ENCODE peak calls at places on chromosomes 4 and X, in five cellular contexts. Y is cardiac fibroblast, R is fibroblast of mammary gland, N is gastrocnemius medialis, I is OCI-LY7. K is an unnamed sample.

GRCh38 chr4:10371869-10372471 is 85.3 kb downstream of the ZNF518B start:
- DNase-seq in Y (peak; percentile 29), R (no peak), N (no peak), I (no peak), K (no peak)

GRCh38 chr4:59920414-59920813 is 1279.7 kb upstream of the ADGRL3 start:
- DNase-seq in Y (no peak), R (no peak), N (no peak), I (no peak), K (no peak)

GRCh38 chr4:174036111-174036510 is 247.4 kb downstream of the FBXO8 start:
- DNase-seq in Y (no peak), R (peak; percentile 54), N (no peak), I (no peak), K (no peak)

GRCh38 chr4:77538144-77538543 is 67.5 kb upstream of the CXCL13 start:
- DNase-seq in Y (peak; percentile 80), R (peak; percentile 87), N (no peak), I (no peak), K (peak; percentile 28)

GRCh38 chr4:89142691-89143669 is 31.6 kb downstream of the TIGD2 start:
- DNase-seq in Y (no peak), R (no peak), N (no peak), I (no peak), K (no peak)

GRCh38 chrX:39018526-39018925 is 217.3 kb downstream of the MID1IP1 start:
- DNase-seq in Y (no peak), R (no peak), N (no peak), I (no peak), K (no peak)

GRCh38 chr4:11418610-11419009 is 10.1 kb downstream of the HS3ST1 start:
- DNase-seq in Y (no peak), R (no peak), N (no peak), I (no peak), K (no peak)

GRCh38 chr4:78004270-78004669 is 52.9 kb upstream of the FRAS1 start:
- DNase-seq in Y (no peak), R (peak; percentile 35), N (no peak), I (no peak), K (no peak)

GRCh38 chr4:154189346-154189745 is 302.3 kb downstream of the DCHS2 start:
- DNase-seq in Y (no peak), R (peak; percentile 25), N (no peak), I (no peak), K (no peak)

GRCh38 chrX:129678881-129679195 is 24.1 kb upstream of the APLN start:
- DNase-seq in Y (no peak), R (no peak), N (no peak), I (no peak), K (no peak)

GRCh38 chrX:19867411-19867732 is 20.0 kb downstream of the SH3KBP1 start:
- DNase-seq in Y (peak; percentile 68), R (peak; percentile 75), N (no peak), I (no peak), K (no peak)

GRCh38 chr4:133891001-133891400 is 310.6 kb downstream of the PABPC4L start:
- DNase-seq in Y (no peak), R (no peak), N (no peak), I (no peak), K (no peak)

GRCh38 chrX:17537652-17538301 is 162.8 kb downstream of the NHS start:
- DNase-seq in Y (no peak), R (no peak), N (no peak), I (no peak), K (no peak)

GRCh38 chr4:94507708-94508107 is 56.0 kb downstream of the PDLIM5 start:
- DNase-seq in Y (peak; percentile 95), R (peak; percentile 98), N (peak; percentile 80), I (no peak), K (no peak)

GRCh38 chrX:154457491-154458115 is 478 bp upstream of the PLXNA3 start:
- DNase-seq in Y (peak; percentile 29), R (no peak), N (no peak), I (peak; percentile 60), K (peak; percentile 22)

GRCh38 chr4:139576219-139576618 is 20.2 kb upstream of the SETD7 start:
- DNase-seq in Y (no peak), R (no peak), N (no peak), I (no peak), K (no peak)

GRCh38 chr4:173834151-173834550 is 304.1 kb upstream of the HAND2 start:
- DNase-seq in Y (peak; percentile 23), R (peak; percentile 57), N (no peak), I (no peak), K (peak; percentile 8)

GRCh38 chr4:73864365-73864764 is 4.8 kb upstream of the CXCL1 start:
- DNase-seq in Y (no peak), R (no peak), N (no peak), I (peak; percentile 3), K (peak; percentile 10)

GRCh38 chr4:118224239-118224829 is 128.5 kb downstream of the PRSS12 start:
- DNase-seq in Y (peak; percentile 81), R (peak; percentile 78), N (no peak), I (peak; percentile 55), K (peak; percentile 85)

GRCh38 chrX:103483720-103484119 is 35.6 kb downstream of the RAB40A start:
- DNase-seq in Y (no peak), R (no peak), N (no peak), I (no peak), K (no peak)

GRCh38 chr4:73675623-73676022 is 55.4 kb upstream of the RASSF6 start:
- DNase-seq in Y (no peak), R (no peak), N (no peak), I (no peak), K (no peak)

GRCh38 chr4:8504279-8505007 is 63.9 kb downstream of the TRMT44 start:
- DNase-seq in Y (no peak), R (no peak), N (no peak), I (no peak), K (no peak)

GRCh38 chrX:16807548-16807947 is 21.3 kb downstream of the TXLNG start:
- DNase-seq in Y (no peak), R (peak; percentile 50), N (no peak), I (no peak), K (no peak)

GRCh38 chr4:6336166-6336565 is 66.5 kb downstream of the WFS1 start:
- DNase-seq in Y (no peak), R (no peak), N (no peak), I (no peak), K (no peak)

GRCh38 chr4:66575024-66575696 is 904.9 kb upstream of the EPHA5 start:
- DNase-seq in Y (peak; percentile 86), R (peak; percentile 73), N (no peak), I (no peak), K (no peak)

GRCh38 chr4:155496294-155496626 is 119.5 kb upstream of the MAP9 start:
- DNase-seq in Y (no peak), R (no peak), N (no peak), I (no peak), K (no peak)

GRCh38 chr4:10122236-10122932 is 5.8 kb upstream of the WDR1 start:
- DNase-seq in Y (no peak), R (no peak), N (no peak), I (no peak), K (peak; percentile 71)

GRCh38 chrX:3545901-3546300 is 167.5 kb downstream of the PRKX start:
- DNase-seq in Y (no peak), R (no peak), N (no peak), I (no peak), K (no peak)

GRCh38 chr4:176729489-176729888 is 63.2 kb downstream of the VEGFC start:
- DNase-seq in Y (peak; percentile 9), R (peak; percentile 32), N (no peak), I (no peak), K (no peak)

GRCh38 chr4:63786181-63786580 is 623.1 kb downstream of the TECRL start:
- DNase-seq in Y (no peak), R (no peak), N (no peak), I (no peak), K (no peak)

GRCh38 chr4:121973791-121974190 is 21.9 kb upstream of the TRPC3 start:
- DNase-seq in Y (no peak), R (no peak), N (no peak), I (no peak), K (no peak)

GRCh38 chr4:71004281-71004851 is 10.9 kb downstream of the DCK start:
- DNase-seq in Y (no peak), R (no peak), N (no peak), I (peak; percentile 71), K (peak; percentile 92)

GRCh38 chrX:16222123-16222522 is 54.8 kb downstream of the MAGEB17 start:
- DNase-seq in Y (peak; percentile 3), R (peak; percentile 17), N (no peak), I (no peak), K (no peak)

DNA sequence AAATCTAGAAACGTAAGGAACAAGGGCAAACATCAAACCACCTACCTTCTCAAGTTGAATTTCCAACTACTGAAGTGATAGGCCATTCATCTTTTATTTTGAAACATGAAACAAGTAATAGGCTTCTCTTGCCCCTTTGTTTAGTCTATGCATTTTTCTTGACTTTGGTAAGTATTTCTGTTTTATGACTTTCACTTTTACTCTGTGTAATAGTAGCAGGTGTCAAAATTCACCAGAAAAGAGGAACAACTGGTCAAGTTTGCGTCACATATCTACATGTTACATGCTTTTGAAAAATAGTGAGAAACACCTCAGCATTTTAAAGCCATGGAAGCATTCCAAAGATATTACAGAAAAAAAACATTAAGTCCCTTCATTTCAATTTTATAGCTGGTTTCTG is 157.1 kb upstream of the FTHL17 start:
- DNase-seq in Y (no peak), R (no peak), N (no peak), I (peak; percentile 75), K (no peak)
- H3K4me3 ChIP-seq in Y (no peak overlapping the region), R (no peak overlapping the region), N (no peak overlapping the region), I (peak overlapping the region; percentile 49), K (no peak overlapping the region)

GRCh38 chr4:112889199-112889598 is 160.3 kb upstream of the ANK2 start:
- DNase-seq in Y (no peak), R (no peak), N (no peak), I (no peak), K (no peak)
- H3K4me3 ChIP-seq in Y (no peak overlapping the region), R (peak overlapping the region; percentile 3), N (no peak overlapping the region), I (no peak overlapping the region), K (no peak overlapping the region)

DNA sequence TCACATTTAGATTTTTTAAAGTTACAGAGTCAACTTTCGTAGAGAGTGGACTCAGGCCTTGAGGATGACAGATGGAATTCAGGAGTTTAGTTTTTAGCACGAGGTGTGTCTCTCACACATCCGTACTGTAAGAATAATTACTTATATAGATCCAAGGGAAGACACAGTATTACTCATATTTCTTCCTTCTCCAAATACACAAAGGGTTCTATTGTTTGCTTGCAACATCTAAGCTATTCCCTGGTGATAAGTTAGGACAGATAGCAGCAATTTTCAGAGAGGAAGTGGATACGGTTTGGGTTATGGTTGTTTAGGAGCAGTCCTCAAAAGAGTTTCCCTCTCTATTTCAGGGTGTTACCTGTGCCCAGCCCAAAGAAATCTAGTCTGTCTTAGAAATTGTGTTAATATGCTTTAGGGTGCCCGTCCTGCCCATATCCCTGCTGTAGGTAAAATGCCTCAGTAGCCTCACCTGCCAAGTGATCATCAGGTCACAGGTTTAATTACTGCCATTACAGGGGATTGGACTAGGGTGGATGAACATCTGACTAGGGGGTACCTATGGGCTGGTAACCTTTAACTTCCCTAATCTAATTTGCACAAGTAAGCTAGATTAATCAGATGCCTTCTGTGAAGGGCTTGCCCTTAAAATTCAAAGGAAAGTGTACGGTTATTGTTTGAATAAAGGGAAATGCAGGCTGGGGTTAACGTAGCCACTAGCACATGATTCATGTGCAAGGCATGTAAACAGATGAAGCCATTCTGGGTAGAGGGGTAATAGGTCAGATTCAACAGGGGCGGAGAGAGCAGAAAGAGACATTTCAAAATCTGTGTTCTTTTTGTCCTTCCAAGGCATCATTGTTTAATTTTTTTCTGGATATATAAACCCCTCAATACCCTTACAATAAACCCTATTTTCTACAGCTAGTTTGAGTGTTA is 8.7 kb upstream of the PPP3CA start:
- DNase-seq in Y (peak; percentile 83), R (peak; percentile 91), N (no peak), I (no peak), K (no peak)
- H3K4me3 ChIP-seq in Y (no peak overlapping the region), R (no peak overlapping the region), N (no peak overlapping the region), I (peak overlapping the region; percentile 33), K (no peak overlapping the region)

GRCh38 chr4:147482281-147482680 is 1.4 kb downstream of the EDNRA start:
- DNase-seq in Y (no peak), R (no peak), N (no peak), I (no peak), K (no peak)
- H3K4me3 ChIP-seq in Y (no peak overlapping the region), R (no peak overlapping the region), N (peak overlapping the region; percentile 49), I (no peak overlapping the region), K (no peak overlapping the region)